ENCODE peak calls at places on chromosomes 11 and 22, in ten cellular contexts. Z is nephron progenitor cell; V is mesendoderm; Q is lung microvascular endothelial cell; K is NCI-H1092; L is COR-L47; F is uterus; T is gastrocnemius medialis; E is activated CD4-positive, alpha-beta memory T cell treated with anti-CD3 and anti-CD28 coated beads for 36 hours; O is activated naive CD8-positive, alpha-beta T cell treated with anti-CD3 and anti-CD28 coated beads for 36 hours. J is an unnamed sample.

GRCh38 chr11:113505541-113506375 is 30.6 kb upstream of the DRD2 start:
- DNase-seq in Z (no peak), V (peak; percentile 22), Q (no peak), K (no peak), L (no peak), F (no peak), T (no peak), E (no peak), O (no peak), J (no peak)

GRCh38 chr22:42174062-42174461 is 43.5 kb upstream of the CYP2D6 start:
- DNase-seq in Z (no peak), V (no peak), Q (no peak), K (no peak), L (no peak), F (no peak), T (no peak), E (peak; percentile 31), O (no peak), J (no peak)

GRCh38 chr11:79263001-79263400 is 177.8 kb downstream of the TENM4 start:
- DNase-seq in Z (no peak), V (peak; percentile 74), Q (no peak), K (no peak), L (no peak), F (no peak), T (no peak), E (no peak), O (no peak), J (peak; percentile 78)

GRCh38 chr11:34650528-34650927 is 29.6 kb downstream of the EHF start:
- DNase-seq in Z (no peak), V (no peak), Q (no peak), K (no peak), L (no peak), F (no peak), T (no peak), E (peak; percentile 95), O (peak; percentile 83), J (no peak)

GRCh38 chr11:126332221-126332711 is 23.2 kb upstream of the ST3GAL4 start:
- DNase-seq in Z (no peak), V (no peak), Q (peak; percentile 81), K (no peak), L (no peak), F (peak; percentile 52), T (peak; percentile 79), E (peak; percentile 56), O (no peak), J (peak; percentile 70)

GRCh38 chr11:57946628-57947027 is 77.1 kb upstream of the OR9Q1 start:
- DNase-seq in Z (no peak), V (no peak), Q (no peak), K (no peak), L (no peak), F (no peak), T (no peak), E (no peak), O (no peak), J (no peak)

GRCh38 chr11:117157507-117157906 is 13.4 kb downstream of the PAFAH1B2 start:
- DNase-seq in Z (no peak), V (no peak), Q (no peak), K (no peak), L (no peak), F (no peak), T (no peak), E (no peak), O (no peak), J (no peak)

GRCh38 chr22:35064664-35065063 is 1.3 kb upstream of the ISX start:
- DNase-seq in Z (no peak), V (no peak), Q (no peak), K (no peak), L (no peak), F (no peak), T (no peak), E (no peak), O (no peak), J (no peak)

GRCh38 chr22:25845985-25846745 is 104.2 kb downstream of the MYO18B start:
- DNase-seq in Z (no peak), V (no peak), Q (no peak), K (no peak), L (no peak), F (no peak), T (no peak), E (peak; percentile 28), O (peak; percentile 40), J (no peak)

GRCh38 chr22:45223304-45224117 is 17.2 kb downstream of the KIAA0930 start:
- DNase-seq in Z (no peak), V (no peak), Q (no peak), K (no peak), L (no peak), F (no peak), T (no peak), E (no peak), O (no peak), J (no peak)

GRCh38 chr22:27719535-27720227 is 81.9 kb downstream of the MN1 start:
- DNase-seq in Z (no peak), V (peak; percentile 78), Q (peak; percentile 27), K (no peak), L (peak; percentile 18), F (no peak), T (peak; percentile 90), E (no peak), O (no peak), J (no peak)

GRCh38 chr11:2388431-2389024 is 11.4 kb downstream of the CD81 start:
- DNase-seq in Z (no peak), V (no peak), Q (no peak), K (no peak), L (no peak), F (no peak), T (no peak), E (no peak), O (no peak), J (no peak)

GRCh38 chr11:128714881-128715280 is 21.0 kb downstream of the FLI1 start:
- DNase-seq in Z (no peak), V (no peak), Q (peak; percentile 81), K (no peak), L (no peak), F (no peak), T (no peak), E (peak; percentile 54), O (no peak), J (no peak)

GRCh38 chr22:20858615-20859416 is at the start of the genes PI4KA and SNAP29:
- DNase-seq in Z (peak; percentile 97), V (peak; percentile 99), Q (peak; percentile 99), K (peak; percentile 97), L (peak; percentile 97), F (peak; percentile 99), T (peak; percentile 99), E (peak; percentile 98), O (peak; percentile 98), J (peak; percentile 98)

GRCh38 chr11:13098067-13098466 is 89.0 kb downstream of the RASSF10 start:
- DNase-seq in Z (no peak), V (peak; percentile 51), Q (no peak), K (peak; percentile 77), L (peak; percentile 69), F (no peak), T (no peak), E (no peak), O (no peak), J (no peak)

GRCh38 chr11:117392001-117392690 is 64.5 kb downstream of the CEP164 start:
- DNase-seq in Z (no peak), V (no peak), Q (no peak), K (no peak), L (no peak), F (no peak), T (no peak), E (no peak), O (no peak), J (no peak)

GRCh38 chr11:76670475-76671235 is at the start of gene LRRC32:
- DNase-seq in Z (peak; percentile 73), V (peak; percentile 43), Q (peak; percentile 80), K (no peak), L (no peak), F (peak; percentile 62), T (no peak), E (peak; percentile 35), O (peak; percentile 42), J (peak; percentile 81)

GRCh38 chr11:1126935-1127663 is 30.7 kb upstream of the MUC5AC start:
- DNase-seq in Z (no peak), V (no peak), Q (no peak), K (no peak), L (no peak), F (no peak), T (no peak), E (peak; percentile 7), O (no peak), J (no peak)

GRCh38 chr11:57499413-57499982 is 16.0 kb downstream of the SLC43A1 start:
- DNase-seq in Z (peak; percentile 99), V (peak; percentile 98), Q (peak; percentile 88), K (peak; percentile 93), L (no peak), F (peak; percentile 98), T (peak; percentile 99), E (peak; percentile 47), O (peak; percentile 68), J (peak; percentile 99)

GRCh38 chr22:23896523-23897186 is 2.5 kb downstream of the MIF start:
- DNase-seq in Z (no peak), V (no peak), Q (no peak), K (no peak), L (no peak), F (no peak), T (no peak), E (no peak), O (no peak), J (no peak)

GRCh38 chr11:65487467-65488272 is 11.2 kb upstream of the MALAT1 start:
- DNase-seq in Z (peak; percentile 92), V (peak; percentile 100), Q (peak; percentile 100), K (peak; percentile 100), L (peak; percentile 99), F (peak; percentile 100), T (peak; percentile 98), E (peak; percentile 71), O (no peak), J (peak; percentile 99)

GRCh38 chr11:65643971-65644370 is 6.1 kb downstream of the SIPA1 start:
- DNase-seq in Z (no peak), V (peak; percentile 57), Q (no peak), K (no peak), L (no peak), F (no peak), T (no peak), E (peak; percentile 59), O (peak; percentile 32), J (no peak)

GRCh38 chr22:41574847-41575381 is 14.1 kb downstream of the CSDC2 start:
- DNase-seq in Z (no peak), V (no peak), Q (no peak), K (no peak), L (no peak), F (peak; percentile 81), T (peak; percentile 48), E (no peak), O (no peak), J (peak; percentile 86)

GRCh38 chr11:96341237-96342130 is 1.5 kb downstream of the MAML2 start:
- DNase-seq in Z (no peak), V (no peak), Q (peak; percentile 62), K (no peak), L (no peak), F (peak; percentile 52), T (no peak), E (peak; percentile 81), O (peak; percentile 75), J (peak; percentile 48)

GRCh38 chr22:10961043-10961860 is 4566.7 kb upstream of the OR11H1 start:
- DNase-seq in Z (no peak), V (no peak), Q (no peak), K (no peak), L (no peak), F (no peak), T (no peak), E (no peak), O (no peak), J (no peak)

GRCh38 chr11:57278721-57279095 is 41.7 kb upstream of the APLNR start:
- DNase-seq in Z (no peak), V (peak; percentile 43), Q (no peak), K (no peak), L (no peak), F (no peak), T (no peak), E (no peak), O (no peak), J (no peak)

GRCh38 chr11:4886186-4886585 is 4.5 kb downstream of the OR51T1 start:
- DNase-seq in Z (no peak), V (no peak), Q (no peak), K (no peak), L (no peak), F (no peak), T (no peak), E (no peak), O (no peak), J (no peak)

GRCh38 chr11:58222730-58223129 is 6.0 kb downstream of the OR10Q1 start:
- DNase-seq in Z (no peak), V (no peak), Q (no peak), K (no peak), L (no peak), F (no peak), T (no peak), E (no peak), O (no peak), J (no peak)

J was measured in ovary.